ENCODE peak calls at places on chromosomes 5 and 9, in eight cellular contexts. F is K562, A is body of pancreas, S is cardiac muscle cell, H is heart right ventricle, Y is heart left ventricle, X is right atrium auricular region, Q is IMR-90. E is an unnamed sample.
A peak's percentile ranks its signal among the peaks of the same experiment; 100 is the strongest.

GRCh38 chr9:34550016-34550680 is 27.4 kb upstream of the ENHO start:
- DNase-seq in F (peak; percentile 33), A (no peak), S (no peak), H (no peak), Y (no peak), X (peak; percentile 57), Q (no peak), E (no peak)

GRCh38 chr5:152164860-152165259 is 240.2 kb upstream of the GLRA1 start:
- DNase-seq in F (no peak), A (no peak), S (no peak), H (no peak), Y (no peak), X (no peak), Q (no peak), E (no peak)

GRCh38 chr9:80796662-80797426 is 892.5 kb downstream of the TLE1 start:
- DNase-seq in F (no peak), A (no peak), S (no peak), H (no peak), Y (no peak), X (no peak), Q (no peak), E (no peak)

GRCh38 chr5:15472116-15472515 is 27.9 kb upstream of the FBXL7 start:
- DNase-seq in F (no peak), A (no peak), S (no peak), H (no peak), Y (no peak), X (no peak), Q (no peak), E (no peak)

GRCh38 chr9:108637340-108637739 is 218.4 kb downstream of the ACTL7B start:
- DNase-seq in F (no peak), A (no peak), S (no peak), H (no peak), Y (no peak), X (no peak), Q (no peak), E (no peak)

GRCh38 chr5:56993241-56993640 is 41.3 kb upstream of the MIER3 start:
- DNase-seq in F (no peak), A (no peak), S (peak; percentile 58), H (no peak), Y (no peak), X (no peak), Q (no peak), E (no peak)

GRCh38 chr5:40404613-40405012 is 275.1 kb upstream of the PTGER4 start:
- DNase-seq in F (no peak), A (no peak), S (no peak), H (no peak), Y (no peak), X (no peak), Q (no peak), E (no peak)

GRCh38 chr5:90549729-90550275 is 8.8 kb upstream of the ADGRV1 start:
- DNase-seq in F (no peak), A (no peak), S (no peak), H (no peak), Y (no peak), X (no peak), Q (no peak), E (peak; percentile 33)

DNA sequence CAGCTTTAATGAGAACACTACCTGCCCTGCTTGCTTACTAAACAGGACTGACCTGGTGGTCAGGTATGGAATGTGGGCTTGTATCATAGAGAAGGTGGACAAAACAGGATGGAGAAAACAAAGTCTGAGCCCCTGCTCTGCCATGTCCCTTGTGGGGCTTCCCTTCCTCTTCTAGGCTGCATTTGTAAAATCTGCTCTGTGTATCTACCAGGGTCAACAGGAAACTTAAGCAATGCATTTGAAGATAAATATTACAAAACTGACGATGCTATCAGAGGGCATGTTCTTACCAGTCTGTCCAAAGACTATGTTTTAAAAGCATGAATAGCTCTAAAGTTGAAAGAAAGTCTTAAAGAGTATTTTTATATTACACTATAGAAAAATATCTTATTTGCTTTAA is 228.7 kb downstream of the DCP2 start:
- DNase-seq in F (no peak), A (no peak), S (peak; percentile 39), H (no peak), Y (no peak), X (no peak), Q (no peak), E (no peak)
- H3K4me1 ChIP-seq in F (peaks cover 11% of the 10 kb centered on the region), A (no peaks in the 10 kb centered on the region), S (peaks cover 79% of the 10 kb centered on the region), H (peaks cover 57% of the 10 kb centered on the region), Y (peaks cover 44% of the 10 kb centered on the region), X (peaks cover 53% of the 10 kb centered on the region), Q (peaks cover 18% of the 10 kb centered on the region), E (peaks cover 9% of the 10 kb centered on the region)

GRCh38 chr9:96491079-96491879 is 41.3 kb downstream of the HABP4 start:
- DNase-seq in F (no peak), A (no peak), S (peak; percentile 67), H (no peak), Y (no peak), X (no peak), Q (peak; percentile 77), E (no peak)

GRCh38 chr9:96490534-96491078 is 40.6 kb downstream of the HABP4 start:
- DNase-seq in F (no peak), A (no peak), S (no peak), H (no peak), Y (no peak), X (no peak), Q (no peak), E (no peak)

GRCh38 chr9:96492993-96493531 is 43.1 kb downstream of the HABP4 start:
- DNase-seq in F (no peak), A (no peak), S (no peak), H (no peak), Y (no peak), X (no peak), Q (no peak), E (no peak)

GRCh38 chr9:96493757-96494156 is 43.8 kb downstream of the HABP4 start:
- DNase-seq in F (no peak), A (no peak), S (no peak), H (no peak), Y (no peak), X (no peak), Q (no peak), E (no peak)

GRCh38 chr9:96491880-96492525 is 42.0 kb downstream of the HABP4 start:
- DNase-seq in F (no peak), A (no peak), S (no peak), H (no peak), Y (no peak), X (no peak), Q (no peak), E (no peak)
- H3K36me3 ChIP-seq in F (no peaks in the 10 kb centered on the region), A (no peaks in the 10 kb centered on the region), S (peaks cover 21% of the 10 kb centered on the region), H (peaks cover 34% of the 10 kb centered on the region), Y (peaks cover 37% of the 10 kb centered on the region), X (peaks cover 33% of the 10 kb centered on the region), Q (peaks cover 22% of the 10 kb centered on the region), E (peaks cover 4% of the 10 kb centered on the region)

GRCh38 chr9:136621019-136621733 is 41.5 kb upstream of the EGFL7 start:
- DNase-seq in F (no peak), A (no peak), S (peak; percentile 26), H (no peak), Y (no peak), X (no peak), Q (no peak), E (no peak)

GRCh38 chr9:136618578-136619547 is 43.9 kb upstream of the EGFL7 start:
- DNase-seq in F (no peak), A (peak; percentile 45), S (no peak), H (peak; percentile 36), Y (no peak), X (no peak), Q (no peak), E (no peak)

GRCh38 chr9:136619742-136620440 is 42.8 kb upstream of the EGFL7 start:
- DNase-seq in F (no peak), A (peak; percentile 82), S (peak; percentile 65), H (peak; percentile 54), Y (peak; percentile 78), X (peak; percentile 73), Q (peak; percentile 51), E (no peak)

GRCh38 chr9:136621734-136622093 is 41.0 kb upstream of the EGFL7 start:
- DNase-seq in F (no peak), A (no peak), S (no peak), H (no peak), Y (no peak), X (no peak), Q (no peak), E (no peak)

GRCh38 chr9:136620441-136621018 is 42.2 kb upstream of the EGFL7 start:
- DNase-seq in F (no peak), A (no peak), S (no peak), H (no peak), Y (no peak), X (no peak), Q (no peak), E (no peak)
- H3K4me3 ChIP-seq in F (no peak overlapping the region), A (no peak overlapping the region), S (no peak overlapping the region), H (no peak overlapping the region), Y (no peak overlapping the region), X (no peak overlapping the region), Q (no peak overlapping the region), E (no peak overlapping the region)

DNA sequence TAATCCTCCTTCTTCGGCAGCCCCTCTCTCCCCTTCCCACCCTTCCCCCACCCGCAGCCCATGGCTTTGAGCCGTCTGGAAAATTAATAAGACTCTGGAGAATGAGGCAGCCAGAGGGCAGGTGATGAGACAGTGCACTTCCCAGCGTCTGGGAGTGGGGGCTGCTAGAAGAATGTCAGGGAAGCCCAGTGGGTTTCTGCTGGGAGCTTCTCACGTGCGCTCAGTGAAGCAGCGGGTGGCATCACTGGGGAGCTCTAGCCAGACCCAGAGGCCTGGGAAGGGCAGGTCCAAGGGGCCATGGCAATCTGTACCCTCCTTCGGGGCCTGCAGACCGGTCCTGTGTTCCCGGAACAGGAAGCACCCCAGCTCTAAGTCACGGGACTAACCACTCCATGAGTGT is 164.9 kb upstream of the OTULINL start:
- DNase-seq in F (no peak), A (no peak), S (peak; percentile 18), H (no peak), Y (no peak), X (no peak), Q (no peak), E (no peak)
- H3K4me1 ChIP-seq in F (no peaks in the 10 kb centered on the region), A (no peaks in the 10 kb centered on the region), S (no peaks in the 10 kb centered on the region), H (no peaks in the 10 kb centered on the region), Y (peaks cover 21% of the 10 kb centered on the region), X (no peaks in the 10 kb centered on the region), Q (peaks cover 41% of the 10 kb centered on the region), E (no peaks in the 10 kb centered on the region)